ENCODE peak calls at places on chromosomes 6 and 20, in eight cellular contexts. U, R, J, N, I, P, G and X are unnamed samples.
A peak's percentile ranks its signal among the peaks of the same experiment; 100 is the strongest.

GRCh38 chr6:155419161-155419560 is 36.5 kb downstream of the NOX3 start:
- DNase-seq in U (no peak), R (no peak), J (no peak), N (no peak), I (no peak), P (no peak), G (no peak), X (no peak)

GRCh38 chr6:146026873-146027272 is 2.0 kb upstream of the GRM1 start:
- DNase-seq in U (no peak), R (no peak), J (no peak), N (no peak), I (no peak), P (no peak), G (no peak), X (no peak)

GRCh38 chr20:57498425-57499400 is 26.2 kb downstream of the CTCFL start:
- DNase-seq in U (peak; percentile 19), R (no peak), J (no peak), N (no peak), I (no peak), P (peak; percentile 51), G (no peak), X (peak; percentile 46)

GRCh38 chr6:157621401-157621800 is 201.6 kb upstream of the SNX9 start:
- DNase-seq in U (no peak), R (no peak), J (no peak), N (no peak), I (no peak), P (no peak), G (no peak), X (no peak)

GRCh38 chr6:167157867-167158266 is at the start of gene GPR31:
- DNase-seq in U (no peak), R (no peak), J (no peak), N (no peak), I (no peak), P (no peak), G (no peak), X (no peak)

GRCh38 chr6:117397536-117398227 is 28.1 kb downstream of the ROS1 start:
- DNase-seq in U (no peak), R (no peak), J (no peak), N (no peak), I (no peak), P (no peak), G (no peak), X (no peak)

GRCh38 chr6:42428326-42429041 is 23.2 kb downstream of the TRERF1 start:
- DNase-seq in U (no peak), R (no peak), J (peak; percentile 58), N (no peak), I (no peak), P (no peak), G (no peak), X (peak; percentile 72)

GRCh38 chr6:133187657-133188453 is 53.3 kb upstream of the EYA4 start:
- DNase-seq in U (no peak), R (no peak), J (no peak), N (no peak), I (no peak), P (no peak), G (no peak), X (no peak)

GRCh38 chr6:40735126-40735920 is 148.2 kb upstream of the LRFN2 start:
- DNase-seq in U (no peak), R (no peak), J (no peak), N (no peak), I (no peak), P (peak; percentile 4), G (no peak), X (no peak)

GRCh38 chr6:35474129-35474977 is 6.2 kb downstream of the RPL10A start:
- DNase-seq in U (no peak), R (no peak), J (no peak), N (no peak), I (no peak), P (no peak), G (no peak), X (no peak)

GRCh38 chr6:169313347-169314010 is 59.8 kb upstream of the THBS2 start:
- DNase-seq in U (no peak), R (no peak), J (no peak), N (no peak), I (no peak), P (no peak), G (no peak), X (no peak)

GRCh38 chr20:15900443-15900842 is 672.8 kb downstream of the KIF16B start:
- DNase-seq in U (no peak), R (no peak), J (no peak), N (no peak), I (no peak), P (no peak), G (no peak), X (no peak)

GRCh38 chr6:168410035-168410434 is 30.9 kb upstream of the SMOC2 start:
- DNase-seq in U (no peak), R (no peak), J (no peak), N (no peak), I (peak; percentile 4), P (no peak), G (no peak), X (no peak)

GRCh38 chr6:83511901-83512681 is at the start of gene PRSS35:
- DNase-seq in U (peak; percentile 32), R (no peak), J (peak; percentile 76), N (no peak), I (peak; percentile 23), P (peak; percentile 41), G (peak; percentile 47), X (peak; percentile 16)

GRCh38 chr20:14707026-14707680 is 369.7 kb upstream of the FLRT3 start:
- DNase-seq in U (no peak), R (no peak), J (no peak), N (no peak), I (no peak), P (no peak), G (no peak), X (no peak)

GRCh38 chr20:63911171-63911570 is 16.2 kb downstream of the DNAJC5 start:
- DNase-seq in U (peak; percentile 12), R (no peak), J (peak; percentile 58), N (no peak), I (no peak), P (no peak), G (peak; percentile 72), X (no peak)

GRCh38 chr6:100258752-100259151 is 206.0 kb downstream of the SIM1 start:
- DNase-seq in U (no peak), R (no peak), J (no peak), N (no peak), I (no peak), P (no peak), G (no peak), X (no peak)

GRCh38 chr6:57221936-57222683 is at the start of gene RAB23:
- DNase-seq in U (peak; percentile 60), R (peak; percentile 20), J (peak; percentile 85), N (peak; percentile 94), I (peak; percentile 81), P (peak; percentile 80), G (peak; percentile 84), X (peak; percentile 92)

GRCh38 chr20:905396-905961 is 10.7 kb downstream of the ANGPT4 start:
- DNase-seq in U (no peak), R (no peak), J (no peak), N (no peak), I (no peak), P (no peak), G (no peak), X (no peak)

GRCh38 chr6:36269834-36270705 is at the start of gene PNPLA1:
- DNase-seq in U (no peak), R (no peak), J (no peak), N (no peak), I (no peak), P (no peak), G (no peak), X (no peak)

GRCh38 chr6:43977404-43978111 is 149.7 kb downstream of the MRPL14 start:
- DNase-seq in U (no peak), R (no peak), J (no peak), N (no peak), I (no peak), P (no peak), G (peak; percentile 23), X (peak; percentile 36)

GRCh38 chr6:72363844-72364740 is 257.8 kb upstream of the KCNQ5 start:
- DNase-seq in U (no peak), R (no peak), J (no peak), N (no peak), I (no peak), P (peak; percentile 46), G (no peak), X (no peak)
- TF ChIP-seq POLR2A in U (no peak), R (no peak), J (no peak), N (no peak), I (no peak), P (no peak), G (no peak), X (no peak)

GRCh38 chr20:34676642-34677373 is at the start of gene PIGU:
- DNase-seq in U (peak; percentile 91), R (peak; percentile 67), J (peak; percentile 96), N (peak; percentile 96), I (peak; percentile 91), P (peak; percentile 96), G (peak; percentile 97), X (peak; percentile 98)
- TF ChIP-seq POLR2A in U (peak; percentile 83), R (no peak), J (peak; percentile 1), N (peak; percentile 39), I (peak; percentile 56), P (peak; percentile 73), G (no peak), X (peak; percentile 75)

GRCh38 chr6:125855783-125856182 is 65.0 kb downstream of the NCOA7 start:
- DNase-seq in U (no peak), R (no peak), J (no peak), N (no peak), I (no peak), P (no peak), G (no peak), X (no peak)

GRCh38 chr6:125853168-125853567 is 62.4 kb downstream of the NCOA7 start:
- DNase-seq in U (no peak), R (no peak), J (no peak), N (no peak), I (no peak), P (no peak), G (no peak), X (no peak)

GRCh38 chr6:125853740-125854139 is 63.0 kb downstream of the NCOA7 start:
- DNase-seq in U (no peak), R (no peak), J (no peak), N (no peak), I (no peak), P (no peak), G (no peak), X (peak; percentile 4)

GRCh38 chr6:125852587-125852986 is 61.8 kb downstream of the NCOA7 start:
- DNase-seq in U (no peak), R (no peak), J (no peak), N (no peak), I (no peak), P (no peak), G (no peak), X (no peak)

DNA sequence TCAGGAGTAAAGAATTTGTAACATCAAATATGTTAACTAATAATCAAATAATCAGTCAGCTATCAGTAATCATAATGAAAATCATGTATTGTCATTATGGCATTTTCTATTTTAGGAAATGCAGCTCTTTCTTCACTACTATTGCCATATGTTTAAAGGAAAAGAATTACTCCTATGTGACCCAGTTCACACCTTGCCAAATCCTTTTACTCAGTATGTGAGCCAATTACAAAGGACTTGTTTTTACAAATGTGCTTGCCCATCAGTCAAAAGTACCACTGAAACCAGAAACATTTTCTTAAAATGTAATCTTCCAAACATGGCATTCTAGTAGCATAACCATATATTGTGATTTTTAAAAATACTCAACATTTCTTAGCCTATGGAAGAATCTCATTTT is 63.6 kb downstream of the NCOA7 start:
- DNase-seq in U (no peak), R (no peak), J (no peak), N (no peak), I (no peak), P (no peak), G (no peak), X (no peak)
- TF ChIP-seq POLR2A in U (no peak), R (no peak), J (no peak), N (no peak), I (no peak), P (no peak), G (no peak), X (no peak)

GRCh38 chr6:125779924-125780539 is 10.7 kb upstream of the NCOA7 start:
- DNase-seq in U (peak; percentile 83), R (peak; percentile 33), J (peak; percentile 89), N (peak; percentile 90), I (peak; percentile 87), P (peak; percentile 85), G (peak; percentile 85), X (peak; percentile 96)
- TF ChIP-seq POLR2A in U (no peak), R (no peak), J (peak; percentile 21), N (no peak), I (no peak), P (peak; percentile 60), G (no peak), X (no peak)